ENCODE peak calls at places on chromosomes 11 and 22, in ten cellular contexts. One of them, this sample, is unnamed. For H3K4me1, the result is how much of the 10 kb centered on the place peaks cover.

GRCh38 chr22:49972163-49973017 is 11.8 kb downstream of the PIM3 start:
- DNase-seq in tibial nerve: peak
- DNase-seq in GM23338: no peak
- DNase-seq in body of pancreas: peak
- DNase-seq in neuronal stem cell: no peak
- DNase-seq in cardiac muscle cell: no peak
- DNase-seq in fibroblast of lung: no peak
- DNase-seq in right lobe of liver: peak
- DNase-seq in left lung: peak
- DNase-seq in heart right ventricle: peak
- DNase-seq in this sample: peak

GRCh38 chr11:121829159-121829643 is 286.8 kb downstream of the BLID start:
- DNase-seq in tibial nerve: no peak
- DNase-seq in GM23338: no peak
- DNase-seq in body of pancreas: no peak
- DNase-seq in neuronal stem cell: no peak
- DNase-seq in cardiac muscle cell: no peak
- DNase-seq in fibroblast of lung: peak
- DNase-seq in right lobe of liver: no peak
- DNase-seq in left lung: no peak
- DNase-seq in heart right ventricle: no peak
- DNase-seq in this sample: peak

GRCh38 chr11:13940611-13941256 is 21.8 kb upstream of the SPON1 start:
- DNase-seq in tibial nerve: no peak
- DNase-seq in GM23338: no peak
- DNase-seq in body of pancreas: no peak
- DNase-seq in neuronal stem cell: no peak
- DNase-seq in cardiac muscle cell: no peak
- DNase-seq in fibroblast of lung: no peak
- DNase-seq in right lobe of liver: no peak
- DNase-seq in left lung: no peak
- DNase-seq in heart right ventricle: no peak
- DNase-seq in this sample: no peak

GRCh38 chr22:39290248-39290720 is 29.1 kb downstream of the RPL3 start:
- DNase-seq in tibial nerve: no peak
- DNase-seq in GM23338: no peak
- DNase-seq in body of pancreas: no peak
- DNase-seq in neuronal stem cell: no peak
- DNase-seq in cardiac muscle cell: no peak
- DNase-seq in fibroblast of lung: no peak
- DNase-seq in right lobe of liver: no peak
- DNase-seq in left lung: no peak
- DNase-seq in heart right ventricle: no peak
- DNase-seq in this sample: no peak

GRCh38 chr22:33728847-33729246 is 191.4 kb downstream of the LARGE1 start:
- DNase-seq in tibial nerve: no peak
- DNase-seq in GM23338: no peak
- DNase-seq in body of pancreas: no peak
- DNase-seq in neuronal stem cell: no peak
- DNase-seq in cardiac muscle cell: no peak
- DNase-seq in fibroblast of lung: no peak
- DNase-seq in right lobe of liver: no peak
- DNase-seq in left lung: no peak
- DNase-seq in heart right ventricle: no peak
- DNase-seq in this sample: no peak

GRCh38 chr22:41725510-41726110 is 26.3 kb downstream of the MEI1 start:
- DNase-seq in tibial nerve: no peak
- DNase-seq in GM23338: no peak
- DNase-seq in body of pancreas: no peak
- DNase-seq in neuronal stem cell: no peak
- DNase-seq in cardiac muscle cell: no peak
- DNase-seq in fibroblast of lung: no peak
- DNase-seq in right lobe of liver: no peak
- DNase-seq in left lung: no peak
- DNase-seq in heart right ventricle: no peak
- DNase-seq in this sample: peak

GRCh38 chr22:40196628-40197027 is 18.9 kb downstream of the TNRC6B start:
- DNase-seq in tibial nerve: no peak
- DNase-seq in GM23338: no peak
- DNase-seq in body of pancreas: no peak
- DNase-seq in neuronal stem cell: no peak
- DNase-seq in cardiac muscle cell: no peak
- DNase-seq in fibroblast of lung: peak
- DNase-seq in right lobe of liver: no peak
- DNase-seq in left lung: no peak
- DNase-seq in heart right ventricle: no peak
- DNase-seq in this sample: no peak

GRCh38 chr11:27305751-27306150 is 57.3 kb downstream of the CCDC34 start:
- DNase-seq in tibial nerve: no peak
- DNase-seq in GM23338: no peak
- DNase-seq in body of pancreas: no peak
- DNase-seq in neuronal stem cell: no peak
- DNase-seq in cardiac muscle cell: no peak
- DNase-seq in fibroblast of lung: no peak
- DNase-seq in right lobe of liver: peak
- DNase-seq in left lung: peak
- DNase-seq in heart right ventricle: no peak
- DNase-seq in this sample: no peak

GRCh38 chr11:125433454-125434121 is 62.5 kb downstream of the FEZ1 start:
- DNase-seq in tibial nerve: no peak
- DNase-seq in GM23338: peak
- DNase-seq in body of pancreas: peak
- DNase-seq in neuronal stem cell: peak
- DNase-seq in cardiac muscle cell: peak
- DNase-seq in fibroblast of lung: peak
- DNase-seq in right lobe of liver: peak
- DNase-seq in left lung: peak
- DNase-seq in heart right ventricle: peak
- DNase-seq in this sample: peak

GRCh38 chr22:46846832-46847355 is 84.4 kb downstream of the TBC1D22A start:
- DNase-seq in tibial nerve: no peak
- DNase-seq in GM23338: no peak
- DNase-seq in body of pancreas: no peak
- DNase-seq in neuronal stem cell: no peak
- DNase-seq in cardiac muscle cell: no peak
- DNase-seq in fibroblast of lung: no peak
- DNase-seq in right lobe of liver: no peak
- DNase-seq in left lung: no peak
- DNase-seq in heart right ventricle: no peak
- DNase-seq in this sample: no peak

GRCh38 chr11:98453378-98453777 is 567.4 kb upstream of the CNTN5 start:
- DNase-seq in tibial nerve: no peak
- DNase-seq in GM23338: no peak
- DNase-seq in body of pancreas: no peak
- DNase-seq in neuronal stem cell: no peak
- DNase-seq in cardiac muscle cell: no peak
- DNase-seq in fibroblast of lung: no peak
- DNase-seq in right lobe of liver: no peak
- DNase-seq in left lung: peak
- DNase-seq in heart right ventricle: no peak
- DNase-seq in this sample: no peak

GRCh38 chr22:37158963-37159290 is 9.2 kb upstream of the IL2RB start:
- DNase-seq in tibial nerve: no peak
- DNase-seq in GM23338: no peak
- DNase-seq in body of pancreas: no peak
- DNase-seq in neuronal stem cell: no peak
- DNase-seq in cardiac muscle cell: no peak
- DNase-seq in fibroblast of lung: no peak
- DNase-seq in right lobe of liver: no peak
- DNase-seq in left lung: no peak
- DNase-seq in heart right ventricle: no peak
- DNase-seq in this sample: no peak

GRCh38 chr11:14542384-14542783 is 22.2 kb upstream of the PSMA1 start:
- DNase-seq in tibial nerve: no peak
- DNase-seq in GM23338: no peak
- DNase-seq in body of pancreas: no peak
- DNase-seq in neuronal stem cell: no peak
- DNase-seq in cardiac muscle cell: no peak
- DNase-seq in fibroblast of lung: no peak
- DNase-seq in right lobe of liver: no peak
- DNase-seq in left lung: no peak
- DNase-seq in heart right ventricle: no peak
- DNase-seq in this sample: no peak

GRCh38 chr11:6488831-6489230 is 7.5 kb downstream of the TIMM10B start:
- DNase-seq in tibial nerve: no peak
- DNase-seq in GM23338: no peak
- DNase-seq in body of pancreas: no peak
- DNase-seq in neuronal stem cell: no peak
- DNase-seq in cardiac muscle cell: no peak
- DNase-seq in fibroblast of lung: no peak
- DNase-seq in right lobe of liver: no peak
- DNase-seq in left lung: no peak
- DNase-seq in heart right ventricle: no peak
- DNase-seq in this sample: no peak

GRCh38 chr11:118910309-118911112 is 15.2 kb downstream of the BCL9L start:
- DNase-seq in tibial nerve: peak
- DNase-seq in GM23338: peak
- DNase-seq in body of pancreas: peak
- DNase-seq in neuronal stem cell: no peak
- DNase-seq in cardiac muscle cell: peak
- DNase-seq in fibroblast of lung: peak
- DNase-seq in right lobe of liver: no peak
- DNase-seq in left lung: peak
- DNase-seq in heart right ventricle: peak
- DNase-seq in this sample: peak

DNA sequence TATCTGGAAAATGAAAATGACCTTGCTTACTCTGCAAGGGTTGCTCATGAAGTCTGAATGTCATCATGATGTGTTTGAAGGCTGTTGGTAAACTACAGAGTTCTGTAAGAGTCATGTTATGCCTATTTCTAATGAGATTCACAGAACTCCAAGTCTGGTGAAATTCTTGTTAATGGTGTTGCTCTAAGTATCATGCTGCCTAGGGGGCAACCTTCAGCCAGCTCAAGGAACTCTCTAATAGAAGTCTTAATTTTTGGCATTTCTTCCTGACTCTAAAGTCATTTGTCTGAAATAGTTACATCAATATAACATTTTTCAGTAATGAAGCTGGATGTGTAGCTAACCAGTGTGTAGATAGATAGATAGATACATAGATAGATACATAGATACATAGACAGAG is 302.8 kb downstream of the FAT3 start:
- DNase-seq in tibial nerve: no peak
- DNase-seq in GM23338: no peak
- DNase-seq in body of pancreas: no peak
- DNase-seq in neuronal stem cell: no peak
- DNase-seq in cardiac muscle cell: no peak
- DNase-seq in fibroblast of lung: peak
- DNase-seq in right lobe of liver: no peak
- DNase-seq in left lung: no peak
- DNase-seq in heart right ventricle: no peak
- DNase-seq in this sample: peak
- H3K4me1 ChIP-seq in tibial nerve: under half
- H3K4me1 ChIP-seq in GM23338: under half
- H3K4me1 ChIP-seq in body of pancreas: under half
- H3K4me1 ChIP-seq in neuronal stem cell: under half
- H3K4me1 ChIP-seq in cardiac muscle cell: under half
- H3K4me1 ChIP-seq in fibroblast of lung: under half
- H3K4me1 ChIP-seq in right lobe of liver: under half
- H3K4me1 ChIP-seq in left lung: under half
- H3K4me1 ChIP-seq in heart right ventricle: under half
- H3K4me1 ChIP-seq in this sample: under half

DNA sequence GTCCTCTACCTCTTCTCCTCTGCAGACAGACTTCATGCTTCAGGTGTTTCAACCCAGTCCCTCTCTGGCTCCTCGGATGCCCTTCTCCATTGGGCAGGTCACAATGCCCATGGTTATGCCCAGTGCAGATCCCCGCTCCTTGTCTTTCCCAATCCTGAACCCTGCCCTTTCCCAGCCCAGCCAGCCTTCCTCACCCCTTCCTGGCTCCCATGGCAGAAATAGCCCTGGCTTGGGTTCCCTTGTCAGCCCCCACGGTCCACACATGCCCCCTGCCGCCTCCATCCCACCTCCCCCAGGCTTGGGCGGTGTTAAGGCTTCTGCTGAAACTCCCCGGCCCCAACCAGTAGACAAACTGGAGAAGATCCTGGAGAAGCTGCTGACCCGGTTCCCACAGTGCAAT is 9.3 kb upstream of the BACE1-AS start:
- DNase-seq in tibial nerve: no peak
- DNase-seq in GM23338: no peak
- DNase-seq in body of pancreas: no peak
- DNase-seq in neuronal stem cell: no peak
- DNase-seq in cardiac muscle cell: no peak
- DNase-seq in fibroblast of lung: no peak
- DNase-seq in right lobe of liver: no peak
- DNase-seq in left lung: no peak
- DNase-seq in heart right ventricle: no peak
- DNase-seq in this sample: no peak
- H3K27ac ChIP-seq in tibial nerve: no peak
- H3K27ac ChIP-seq in GM23338: no peak
- H3K27ac ChIP-seq in body of pancreas: peak
- H3K27ac ChIP-seq in neuronal stem cell: no peak
- H3K27ac ChIP-seq in cardiac muscle cell: no peak
- H3K27ac ChIP-seq in fibroblast of lung: peak
- H3K27ac ChIP-seq in right lobe of liver: no peak
- H3K27ac ChIP-seq in left lung: no peak
- H3K27ac ChIP-seq in heart right ventricle: no peak
- H3K27ac ChIP-seq in this sample: no peak

DNA sequence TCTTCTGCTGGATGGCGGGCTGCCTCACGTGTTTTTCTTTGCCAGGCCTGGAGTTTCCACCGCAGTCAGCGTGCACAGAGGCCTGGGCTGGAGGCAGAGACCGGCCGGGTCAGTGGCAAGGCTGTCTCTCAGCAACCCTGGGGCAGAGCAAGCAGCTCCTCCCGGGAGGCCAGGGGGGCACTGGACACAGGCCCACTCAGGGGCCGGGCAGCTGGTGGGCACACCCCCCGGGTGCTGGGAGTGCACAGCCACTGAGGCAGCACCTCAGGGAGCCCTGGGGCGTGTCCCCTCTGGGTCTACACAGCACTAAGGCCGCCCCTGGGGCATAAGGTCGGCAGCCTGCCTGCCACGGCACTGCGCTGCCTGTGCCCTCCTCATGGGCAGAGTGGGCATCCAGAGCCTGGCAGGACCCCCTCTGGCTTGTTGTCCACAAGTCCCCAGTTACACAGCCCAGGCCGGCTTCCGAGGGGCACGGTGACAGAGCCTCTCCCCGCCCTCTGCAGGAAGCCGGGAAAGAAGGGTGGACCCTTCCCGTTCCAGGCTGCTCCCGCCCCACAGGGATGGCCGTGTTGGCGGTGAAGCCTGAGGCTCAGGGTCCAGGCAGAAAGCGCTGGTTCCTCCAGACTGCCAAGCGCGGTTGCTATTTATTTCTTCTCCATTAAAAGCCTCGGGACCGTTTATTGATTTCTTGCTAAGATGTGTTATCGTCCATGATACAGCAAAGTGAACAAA is 18.5 kb upstream of the TH start:
- DNase-seq in tibial nerve: no peak
- DNase-seq in GM23338: no peak
- DNase-seq in body of pancreas: no peak
- DNase-seq in neuronal stem cell: no peak
- DNase-seq in cardiac muscle cell: no peak
- DNase-seq in fibroblast of lung: no peak
- DNase-seq in right lobe of liver: no peak
- DNase-seq in left lung: no peak
- DNase-seq in heart right ventricle: no peak
- DNase-seq in this sample: peak
- H3K4me1 ChIP-seq in tibial nerve: under half
- H3K4me1 ChIP-seq in GM23338: under half
- H3K4me1 ChIP-seq in body of pancreas: under half
- H3K4me1 ChIP-seq in neuronal stem cell: under half
- H3K4me1 ChIP-seq in cardiac muscle cell: under half
- H3K4me1 ChIP-seq in fibroblast of lung: under half
- H3K4me1 ChIP-seq in right lobe of liver: under half
- H3K4me1 ChIP-seq in left lung: under half
- H3K4me1 ChIP-seq in heart right ventricle: under half
- H3K4me1 ChIP-seq in this sample: under half

GRCh38 chr22:38172016-38172431 is 9.6 kb downstream of the PLA2G6 start:
- DNase-seq in tibial nerve: no peak
- DNase-seq in GM23338: no peak
- DNase-seq in body of pancreas: no peak
- DNase-seq in neuronal stem cell: no peak
- DNase-seq in cardiac muscle cell: no peak
- DNase-seq in fibroblast of lung: peak
- DNase-seq in right lobe of liver: peak
- DNase-seq in left lung: no peak
- DNase-seq in heart right ventricle: no peak
- DNase-seq in this sample: no peak
- H3K27ac ChIP-seq in tibial nerve: no peak
- H3K27ac ChIP-seq in GM23338: peak
- H3K27ac ChIP-seq in body of pancreas: no peak
- H3K27ac ChIP-seq in neuronal stem cell: no peak
- H3K27ac ChIP-seq in cardiac muscle cell: no peak
- H3K27ac ChIP-seq in fibroblast of lung: no peak
- H3K27ac ChIP-seq in right lobe of liver: no peak
- H3K27ac ChIP-seq in left lung: no peak
- H3K27ac ChIP-seq in heart right ventricle: peak
- H3K27ac ChIP-seq in this sample: no peak